ENCODE peak calls at places on chromosomes 13 and 19, in six cellular contexts. I, M, A, Y, J and W are unnamed samples.

GRCh38 chr19:1001538-1002166 is 1.4 kb downstream of the GRIN3B start:
- DNase-seq in I (no peak), M (no peak), A (peak), Y (peak), J (no peak), W (peak)

GRCh38 chr19:2061936-2062729 is 11.1 kb upstream of the MKNK2 start:
- DNase-seq in I (no peak), M (no peak), A (peak), Y (no peak), J (peak), W (no peak)

GRCh38 chr19:29449371-29449770 is 76.4 kb upstream of the VSTM2B start:
- DNase-seq in I (no peak), M (no peak), A (peak), Y (no peak), J (no peak), W (no peak)

GRCh38 chr19:49680473-49681351 is 3.6 kb downstream of the PRMT1 start:
- DNase-seq in I (no peak), M (peak), A (peak), Y (peak), J (peak), W (peak)

GRCh38 chr13:32175943-32176342 is 139.2 kb downstream of the ZAR1L start:
- DNase-seq in I (no peak), M (no peak), A (no peak), Y (no peak), J (peak), W (no peak)

GRCh38 chr13:75656590-75656989 is 20.5 kb downstream of the LMO7 start:
- DNase-seq in I (no peak), M (no peak), A (no peak), Y (no peak), J (no peak), W (no peak)

GRCh38 chr19:12774588-12775555 is at the start of gene HOOK2:
- DNase-seq in I (no peak), M (peak), A (peak), Y (no peak), J (no peak), W (peak)

GRCh38 chr19:36051637-36052036 is 2.4 kb downstream of the THAP8 start:
- DNase-seq in I (no peak), M (no peak), A (peak), Y (no peak), J (no peak), W (peak)

GRCh38 chr19:55681131-55682087 is 6.4 kb downstream of the EPN1 start:
- DNase-seq in I (no peak), M (no peak), A (no peak), Y (no peak), J (no peak), W (no peak)

GRCh38 chr13:20356437-20356836 is 124.3 kb upstream of the GJB6 start:
- DNase-seq in I (no peak), M (no peak), A (no peak), Y (no peak), J (no peak), W (no peak)

GRCh38 chr13:50599046-50599445 is 244.4 kb downstream of the DLEU7 start:
- DNase-seq in I (no peak), M (no peak), A (no peak), Y (no peak), J (no peak), W (no peak)

GRCh38 chr13:109694972-109695371 is 91.4 kb downstream of the IRS2 start:
- DNase-seq in I (no peak), M (no peak), A (no peak), Y (no peak), J (peak), W (no peak)

GRCh38 chr13:79870123-79870522 is 389.2 kb downstream of the NDFIP2 start:
- DNase-seq in I (no peak), M (no peak), A (no peak), Y (no peak), J (no peak), W (no peak)

GRCh38 chr13:110731072-110731471 is 17.6 kb downstream of the ING1 start:
- DNase-seq in I (no peak), M (no peak), A (no peak), Y (no peak), J (no peak), W (no peak)

GRCh38 chr13:99191336-99191899 is 9.2 kb upstream of the UBAC2 start:
- DNase-seq in I (no peak), M (no peak), A (no peak), Y (no peak), J (no peak), W (no peak)

GRCh38 chr13:64709079-64709478 is 2521.1 kb downstream of the PCDH9 start:
- DNase-seq in I (no peak), M (no peak), A (no peak), Y (no peak), J (no peak), W (no peak)

GRCh38 chr13:40152145-40152544 is 496.7 kb downstream of the COG6 start:
- DNase-seq in I (no peak), M (peak), A (no peak), Y (no peak), J (no peak), W (peak)

GRCh38 chr19:18225702-18226468 is at the start of gene PDE4C:
- DNase-seq in I (no peak), M (no peak), A (peak), Y (peak), J (no peak), W (no peak)
- TF ChIP-seq JUND in I (no peak), M (no peak), A (no peak), Y (no peak), J (no peak), W (no peak)

GRCh38 chr13:95207769-95208366 is 93.4 kb downstream of the ABCC4 start:
- DNase-seq in I (no peak), M (no peak), A (no peak), Y (peak), J (no peak), W (no peak)
- TF ChIP-seq JUND in I (no peak), M (no peak), A (no peak), Y (no peak), J (no peak), W (no peak)

DNA sequence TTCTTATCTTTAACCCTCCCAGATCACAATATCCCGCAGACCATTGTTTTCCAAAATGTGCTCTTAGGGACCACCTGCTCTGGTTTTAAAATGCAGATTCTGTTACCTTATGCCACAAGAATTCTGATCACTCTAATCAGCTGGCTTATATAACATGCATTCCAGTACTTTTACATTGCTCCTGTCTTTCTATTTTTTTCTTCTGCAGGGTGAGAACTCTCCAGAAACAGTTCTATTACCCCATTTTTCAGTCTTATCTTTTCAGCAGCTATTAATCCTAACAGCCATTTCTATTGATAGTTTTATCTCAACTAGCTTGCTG is 2.8 kb downstream of the ITM2B start:
- DNase-seq in I (no peak), M (no peak), A (no peak), Y (no peak), J (no peak), W (no peak)
- TF ChIP-seq JUND in I (no peak), M (no peak), A (peak), Y (no peak), J (no peak), W (no peak)

DNA sequence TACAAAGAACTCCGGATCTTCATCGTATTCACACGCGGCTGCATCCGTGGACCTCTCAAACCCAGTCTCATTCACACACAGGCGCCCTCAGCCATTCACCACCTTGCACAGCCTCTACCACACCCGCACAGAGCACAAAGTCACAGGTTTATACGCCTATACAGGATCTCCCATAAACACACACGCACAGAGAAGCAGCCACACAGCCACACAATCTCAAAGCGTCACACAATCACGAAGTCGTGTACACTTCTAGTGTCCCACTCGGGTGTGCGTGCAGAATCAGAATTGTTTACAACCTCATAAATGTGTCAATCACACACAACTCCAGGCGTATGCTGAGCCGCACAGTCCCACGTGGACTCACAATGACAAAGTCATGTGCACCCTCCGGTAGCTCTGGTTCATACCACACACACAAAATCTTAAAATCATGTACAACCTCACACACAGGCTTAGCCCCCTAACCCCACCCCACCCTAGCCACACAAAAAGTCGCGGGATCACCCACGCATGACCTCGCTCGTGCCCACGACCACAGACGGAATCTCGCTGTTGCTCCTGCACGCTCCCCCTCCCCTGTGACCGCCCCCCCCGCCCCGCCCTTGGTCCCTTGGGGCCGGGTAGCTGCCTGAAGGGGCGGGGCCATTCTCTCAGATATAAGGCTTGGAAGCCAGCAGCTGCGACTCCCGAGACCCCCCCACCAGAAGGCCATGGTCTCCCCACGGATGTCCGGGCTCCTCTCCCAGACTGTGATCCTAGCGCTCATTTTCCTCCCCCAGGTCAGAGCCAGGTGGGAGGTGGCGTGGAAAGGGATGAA is at the start of gene DLL3:
- DNase-seq in I (no peak), M (no peak), A (peak), Y (peak), J (no peak), W (peak)
- TF ChIP-seq JUND in I (no peak), M (no peak), A (no peak), Y (no peak), J (no peak), W (no peak)

GRCh38 chr13:93872376-93872775 is 607.1 kb downstream of the DCT start:
- DNase-seq in I (no peak), M (no peak), A (no peak), Y (no peak), J (no peak), W (no peak)

GRCh38 chr13:93862259-93862658 is 617.2 kb downstream of the DCT start:
- DNase-seq in I (no peak), M (no peak), A (no peak), Y (no peak), J (no peak), W (no peak)

GRCh38 chr13:93872948-93873347 is 606.5 kb downstream of the DCT start:
- DNase-seq in I (no peak), M (no peak), A (no peak), Y (no peak), J (no peak), W (no peak)

GRCh38 chr13:93865235-93865634 is 614.2 kb downstream of the DCT start:
- DNase-seq in I (no peak), M (no peak), A (no peak), Y (no peak), J (no peak), W (no peak)

GRCh38 chr13:93867481-93867880 is 612.0 kb downstream of the DCT start:
- DNase-seq in I (no peak), M (no peak), A (no peak), Y (no peak), J (no peak), W (no peak)
- TF ChIP-seq JUND in I (no peak), M (no peak), A (no peak), Y (no peak), J (no peak), W (no peak)

GRCh38 chr19:38099966-38100365 is 124.1 kb downstream of the DPF1 start:
- DNase-seq in I (no peak), M (no peak), A (no peak), Y (no peak), J (no peak), W (no peak)
- TF ChIP-seq JUND in I (no peak), M (no peak), A (no peak), Y (no peak), J (no peak), W (no peak)

GRCh38 chr19:50695251-50696064 is 24.1 kb downstream of the SHANK1 start:
- DNase-seq in I (no peak), M (no peak), A (peak), Y (peak), J (no peak), W (peak)
- TF ChIP-seq JUND in I (no peak), M (no peak), A (no peak), Y (no peak), J (no peak), W (no peak)

GRCh38 chr19:11494634-11495285 is 10.9 kb downstream of the ZNF653 start:
- DNase-seq in I (no peak), M (no peak), A (no peak), Y (peak), J (no peak), W (no peak)
- TF ChIP-seq JUND in I (no peak), M (no peak), A (no peak), Y (no peak), J (no peak), W (no peak)